ENCODE peak calls at places on chromosomes 1 and 21, in seven cellular contexts. F is left ventricle myocardium inferior, M is RWPE2, Q is right atrium auricular region, E is HCT116, L is RWPE1, J is ascending aorta. B is an unnamed sample.

GRCh38 chr1:8427986-8428385 is 110.1 kb downstream of the SLC45A1 start:
- DNase-seq in F (no peak), M (no peak), Q (no peak), E (no peak), L (no peak), J (peak), B (no peak)

GRCh38 chr1:27934818-27935549 is at the start of gene SMPDL3B:
- DNase-seq in F (no peak), M (no peak), Q (no peak), E (peak), L (peak), J (no peak), B (no peak)

GRCh38 chr21:37642493-37642892 is 273.8 kb downstream of the KCNJ6 start:
- DNase-seq in F (no peak), M (no peak), Q (no peak), E (peak), L (no peak), J (no peak), B (no peak)

GRCh38 chr1:165882168-165882837 is 54.9 kb downstream of the UCK2 start:
- DNase-seq in F (no peak), M (no peak), Q (no peak), E (no peak), L (no peak), J (no peak), B (no peak)

GRCh38 chr21:43211085-43212071 is 42.6 kb downstream of the CRYAA start:
- DNase-seq in F (peak), M (peak), Q (no peak), E (peak), L (no peak), J (peak), B (no peak)

GRCh38 chr1:246428542-246429308 is 78.4 kb downstream of the SMYD3 start:
- DNase-seq in F (no peak), M (no peak), Q (no peak), E (peak), L (no peak), J (no peak), B (peak)

GRCh38 chr1:7845761-7846160 is 7.1 kb downstream of the UTS2 start:
- DNase-seq in F (no peak), M (no peak), Q (no peak), E (no peak), L (no peak), J (no peak), B (no peak)

GRCh38 chr1:101732221-101732620 is 264.5 kb downstream of the OLFM3 start:
- DNase-seq in F (no peak), M (no peak), Q (no peak), E (no peak), L (no peak), J (no peak), B (no peak)

GRCh38 chr1:231806623-231807470 is 180.3 kb downstream of the DISC1 start:
- DNase-seq in F (peak), M (no peak), Q (peak), E (peak), L (peak), J (no peak), B (no peak)

GRCh38 chr1:109185990-109186703 is 27.6 kb upstream of the SARS1 start:
- DNase-seq in F (no peak), M (no peak), Q (no peak), E (no peak), L (no peak), J (no peak), B (no peak)

GRCh38 chr1:167090289-167090942 is at the start of gene GPA33:
- DNase-seq in F (no peak), M (no peak), Q (no peak), E (no peak), L (no peak), J (no peak), B (no peak)

GRCh38 chr1:224151117-224151516 is 31.9 kb upstream of the DEGS1 start:
- DNase-seq in F (no peak), M (no peak), Q (no peak), E (no peak), L (no peak), J (no peak), B (no peak)

GRCh38 chr1:189429610-189430009 is 1048.1 kb downstream of the BRINP3 start:
- DNase-seq in F (no peak), M (no peak), Q (no peak), E (peak), L (no peak), J (no peak), B (no peak)

GRCh38 chr21:46189213-46189958 is 5.1 kb upstream of the SPATC1L start:
- DNase-seq in F (no peak), M (peak), Q (peak), E (no peak), L (no peak), J (no peak), B (no peak)

GRCh38 chr1:156601892-156602291 is 613 bp upstream of the GPATCH4 start:
- DNase-seq in F (no peak), M (no peak), Q (no peak), E (no peak), L (no peak), J (no peak), B (no peak)

GRCh38 chr1:85464497-85465098 is 361 bp downstream of the DDAH1 start:
- DNase-seq in F (peak), M (peak), Q (peak), E (peak), L (peak), J (peak), B (no peak)

GRCh38 chr1:162627662-162628296 is 4.5 kb upstream of the DDR2 start:
- DNase-seq in F (no peak), M (no peak), Q (no peak), E (peak), L (peak), J (no peak), B (peak)

GRCh38 chr1:14668448-14669029 is 70.1 kb downstream of the KAZN start:
- DNase-seq in F (no peak), M (no peak), Q (no peak), E (no peak), L (no peak), J (no peak), B (no peak)

GRCh38 chr21:45378258-45378966 is 26.6 kb upstream of the COL18A1 start:
- DNase-seq in F (peak), M (peak), Q (no peak), E (no peak), L (no peak), J (peak), B (no peak)

GRCh38 chr1:220824031-220824989 is 37.6 kb downstream of the MTARC1 start:
- DNase-seq in F (no peak), M (no peak), Q (no peak), E (no peak), L (no peak), J (no peak), B (no peak)

GRCh38 chr1:8345621-8346415 is 27.9 kb downstream of the SLC45A1 start:
- DNase-seq in F (no peak), M (no peak), Q (no peak), E (no peak), L (no peak), J (no peak), B (no peak)

GRCh38 chr1:42978317-42979036 is 19.8 kb upstream of the SLC2A1 start:
- DNase-seq in F (no peak), M (no peak), Q (no peak), E (no peak), L (no peak), J (no peak), B (no peak)

GRCh38 chr1:45929257-45929687 is 125.9 kb downstream of the MAST2 start:
- DNase-seq in F (no peak), M (no peak), Q (no peak), E (peak), L (no peak), J (no peak), B (no peak)

GRCh38 chr1:226443439-226443838 is 35.5 kb upstream of the PARP1 start:
- DNase-seq in F (no peak), M (no peak), Q (no peak), E (peak), L (peak), J (no peak), B (peak)

GRCh38 chr21:25980710-25981109 is 189.9 kb downstream of the APP start:
- DNase-seq in F (no peak), M (peak), Q (no peak), E (no peak), L (peak), J (no peak), B (peak)

GRCh38 chr1:182337736-182338571 is 53.6 kb downstream of the GLUL start:
- DNase-seq in F (peak), M (no peak), Q (no peak), E (no peak), L (no peak), J (no peak), B (no peak)

GRCh38 chr21:27795418-27795817 is 828.5 kb upstream of the ADAMTS5 start:
- DNase-seq in F (no peak), M (no peak), Q (no peak), E (no peak), L (no peak), J (no peak), B (no peak)

GRCh38 chr1:165114022-165114888 is 242.3 kb downstream of the LMX1A start:
- DNase-seq in F (no peak), M (no peak), Q (no peak), E (peak), L (peak), J (peak), B (peak)

GRCh38 chr1:25472494-25472893 is 41.8 kb downstream of the MACO1 start:
- DNase-seq in F (no peak), M (no peak), Q (no peak), E (no peak), L (no peak), J (no peak), B (no peak)

GRCh38 chr1:164510435-164510834 is 48.5 kb upstream of the PBX1 start:
- DNase-seq in F (no peak), M (no peak), Q (no peak), E (no peak), L (no peak), J (no peak), B (no peak)

GRCh38 chr1:210250665-210250997 is 18.0 kb downstream of the SERTAD4 start:
- DNase-seq in F (no peak), M (no peak), Q (no peak), E (no peak), L (no peak), J (no peak), B (no peak)

GRCh38 chr1:68081775-68082283 is 31.4 kb upstream of the DIRAS3 start:
- DNase-seq in F (no peak), M (no peak), Q (no peak), E (no peak), L (no peak), J (no peak), B (no peak)

GRCh38 chr1:51433269-51433971 is 85.6 kb downstream of the EPS15 start:
- DNase-seq in F (no peak), M (no peak), Q (no peak), E (no peak), L (no peak), J (no peak), B (no peak)

GRCh38 chr1:15702722-15703550 is 18.8 kb downstream of the PLEKHM2 start:
- DNase-seq in F (no peak), M (no peak), Q (no peak), E (no peak), L (peak), J (no peak), B (no peak)
- H3K27ac ChIP-seq in F (peak), M (peak), Q (peak), E (no peak), L (peak), J (peak), B (peak)

GRCh38 chr1:31752258-31752657 is 11.9 kb downstream of the ADGRB2 start:
- DNase-seq in F (no peak), M (no peak), Q (no peak), E (no peak), L (no peak), J (no peak), B (no peak)
- TF ChIP-seq CTCF in F (no peak), M (no peak), Q (no peak), E (no peak), L (no peak), J (no peak), B (no peak)

GRCh38 chr1:47621977-47622376 is 184.1 kb downstream of the FOXD2 start:
- DNase-seq in F (no peak), M (no peak), Q (peak), E (no peak), L (no peak), J (peak), B (no peak)
- H3K27ac ChIP-seq in F (no peak), M (no peak), Q (no peak), E (no peak), L (no peak), J (peak), B (no peak)

GRCh38 chr21:33901421-33902288 is 13.9 kb downstream of the ATP5PO start:
- DNase-seq in F (no peak), M (no peak), Q (peak), E (peak), L (no peak), J (peak), B (no peak)
- TF ChIP-seq CTCF in F (peak), M (peak), Q (peak), E (peak), L (peak), J (peak), B (peak)